ENCODE peak calls at places on chromosome 13, in nine cellular contexts. B is PC-3, O is HCT116, P is GM23248, F is hepatocyte, K is neural progenitor cell, Y is SK-N-SH, I is GM23338, E is MM.1S. V is an unnamed sample.

GRCh38 chr13:79485014-79485441 is 4.1 kb downstream of the NDFIP2 start:
- DNase-seq in E (no peak), K (no peak), P (peak), Y (no peak), O (no peak), B (peak), F (peak), I (no peak), V (no peak)

GRCh38 chr13:23701646-23702045 is 131.4 kb downstream of the TNFRSF19 start:
- DNase-seq in K (no peak), P (no peak), O (no peak), Y (no peak), E (no peak), F (no peak), B (no peak), I (no peak), V (no peak)

GRCh38 chr13:66992183-66992582 is 238.0 kb downstream of the PCDH9 start:
- DNase-seq in F (no peak), Y (no peak), O (no peak), E (no peak), K (no peak), I (no peak), P (no peak), B (no peak), V (peak)

GRCh38 chr13:60095300-60095699 is 68.4 kb downstream of the DIAPH3 start:
- DNase-seq in I (peak), K (no peak), E (no peak), O (no peak), P (no peak), F (no peak), Y (no peak), B (no peak), V (no peak)

GRCh38 chr13:70812481-70812880 is 704.2 kb upstream of the KLHL1 start:
- DNase-seq in I (no peak), Y (no peak), K (no peak), E (no peak), F (no peak), P (no peak), B (peak), O (no peak), V (no peak)

GRCh38 chr13:38103851-38104250 is 234.3 kb upstream of the TRPC4 start:
- DNase-seq in O (no peak), F (no peak), B (no peak), E (no peak), P (peak), Y (no peak), I (no peak), K (no peak), V (no peak)

GRCh38 chr13:40445557-40445990 is 220.9 kb downstream of the FOXO1 start:
- DNase-seq in F (no peak), B (peak), Y (no peak), O (no peak), K (no peak), I (peak), E (no peak), P (no peak), V (peak)

GRCh38 chr13:100597253-100597652 is 8.7 kb upstream of the GGACT start:
- DNase-seq in I (no peak), E (no peak), B (no peak), P (peak), F (no peak), O (no peak), Y (no peak), K (no peak), V (no peak)

GRCh38 chr13:37134411-37135041 is 29.1 kb upstream of the CSNK1A1L start:
- DNase-seq in I (no peak), P (peak), E (no peak), F (peak), O (no peak), B (no peak), Y (no peak), K (no peak), V (no peak)

DNA sequence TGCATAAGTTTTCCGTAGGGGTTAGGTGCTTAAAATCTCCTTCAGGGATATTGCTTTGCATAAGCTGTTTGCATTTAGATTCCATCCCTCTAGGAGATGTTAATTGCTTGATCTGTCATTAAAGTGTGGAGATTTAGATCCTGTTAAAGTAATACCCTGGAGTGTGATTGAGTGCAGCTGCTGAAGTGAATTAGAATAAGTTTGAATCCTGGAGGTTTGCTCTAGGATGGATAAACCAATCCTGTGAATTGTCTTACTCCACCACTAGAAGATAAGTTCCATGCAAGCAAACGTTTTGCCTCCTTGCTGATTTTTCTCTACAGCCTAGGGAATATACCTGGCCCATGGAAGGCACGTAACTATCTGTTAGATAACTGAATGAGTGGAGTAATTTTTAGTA is 1487.2 kb upstream of the PRR20A start:
- DNase-seq in F (no peak), I (peak), B (no peak), K (no peak), P (no peak), Y (no peak), O (no peak), E (no peak), V (no peak)
- TF ChIP-seq EZH2phosphoT487 in F (no peak), I (no peak), B (no peak), K (no peak), P (no peak), Y (no peak), O (no peak), E (no peak), V (no peak)

GRCh38 chr13:110445722-110446569 is 115.6 kb downstream of the RAB20 start:
- DNase-seq in I (no peak), K (no peak), O (no peak), Y (no peak), E (no peak), F (no peak), P (no peak), B (peak), V (no peak)

GRCh38 chr13:110447801-110448200 is 113.7 kb downstream of the RAB20 start:
- DNase-seq in K (no peak), B (no peak), I (no peak), Y (no peak), F (no peak), O (no peak), E (no peak), P (no peak), V (no peak)

GRCh38 chr13:110446570-110446880 is 115.0 kb downstream of the RAB20 start:
- DNase-seq in P (no peak), E (no peak), F (no peak), O (no peak), B (peak), K (no peak), Y (no peak), I (no peak), V (no peak)

GRCh38 chr13:110448230-110448629 is 113.3 kb downstream of the RAB20 start:
- DNase-seq in F (no peak), B (peak), K (no peak), Y (no peak), O (peak), E (no peak), P (peak), I (no peak), V (no peak)

DNA sequence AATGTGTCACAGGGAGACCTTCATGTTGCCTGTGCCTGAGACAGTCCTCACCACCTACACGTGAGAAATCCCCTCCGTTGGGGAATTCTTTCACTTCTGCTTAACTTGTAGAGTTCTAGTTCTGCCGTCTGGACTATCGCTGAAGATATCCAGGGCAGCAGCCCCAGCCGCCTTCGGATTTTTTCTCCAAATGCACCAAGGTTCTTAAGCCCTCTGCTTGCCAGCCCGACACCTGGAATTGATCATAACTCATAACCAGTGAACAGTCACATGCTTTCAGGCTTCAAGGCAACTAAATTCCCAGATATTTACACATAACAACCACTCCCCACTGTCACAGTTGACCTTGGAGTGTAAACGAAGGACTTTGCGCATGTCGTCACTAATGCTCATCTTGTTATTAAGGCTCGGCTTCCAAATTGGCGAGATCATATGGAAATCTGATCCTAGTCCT is 114.4 kb downstream of the RAB20 start:
- DNase-seq in P (peak), K (no peak), E (no peak), Y (no peak), O (no peak), F (no peak), I (no peak), B (no peak), V (no peak)
- TF ChIP-seq EZH2phosphoT487 in P (no peak), K (no peak), E (no peak), Y (no peak), O (no peak), F (no peak), I (no peak), B (no peak), V (no peak)

GRCh38 chr13:74325106-74325505 is 190.9 kb upstream of the KLF12 start:
- DNase-seq in K (no peak), F (peak), O (no peak), Y (peak), I (no peak), P (peak), E (no peak), B (peak), V (no peak)
- TF ChIP-seq EZH2phosphoT487 in K (no peak), F (no peak), O (no peak), Y (no peak), I (no peak), P (no peak), E (no peak), B (no peak), V (no peak)

GRCh38 chr13:28831117-28831516 is 11.0 kb downstream of the MTUS2 start:
- DNase-seq in E (no peak), P (no peak), O (no peak), F (no peak), Y (no peak), B (no peak), I (no peak), K (no peak), V (no peak)

GRCh38 chr13:28826368-28826767 is 6.2 kb downstream of the MTUS2 start:
- DNase-seq in P (no peak), F (no peak), I (no peak), Y (no peak), K (no peak), O (no peak), B (no peak), E (no peak), V (no peak)

DNA sequence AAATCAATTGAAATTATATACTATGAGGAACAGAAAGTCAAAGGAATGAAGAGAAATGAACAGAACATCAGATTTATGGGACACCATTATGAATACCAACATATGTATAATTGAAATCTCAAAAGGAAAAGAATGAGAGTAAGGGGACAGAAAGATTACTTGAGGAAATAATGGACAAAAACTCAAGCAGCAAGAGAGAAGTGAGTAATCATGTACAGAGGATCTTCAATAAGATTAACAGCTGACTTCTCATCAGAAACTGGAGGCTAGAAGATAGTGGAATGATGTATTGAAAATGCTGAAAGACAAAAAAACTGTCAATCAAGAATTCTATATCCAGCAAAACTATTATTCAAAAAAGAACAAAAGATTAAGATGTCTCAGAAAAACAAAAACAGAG is 10.4 kb downstream of the MTUS2 start:
- DNase-seq in P (no peak), O (no peak), Y (no peak), E (no peak), K (no peak), B (no peak), F (no peak), I (no peak), V (no peak)
- TF ChIP-seq EZH2phosphoT487 in P (no peak), O (no peak), Y (no peak), E (no peak), K (no peak), B (no peak), F (no peak), I (no peak), V (no peak)

GRCh38 chr13:85316501-85316900 is 482.7 kb downstream of the SLITRK6 start:
- DNase-seq in K (no peak), O (no peak), E (no peak), Y (no peak), B (no peak), F (no peak), P (no peak), I (no peak), V (no peak)

GRCh38 chr13:85313761-85314503 is 485.3 kb downstream of the SLITRK6 start:
- DNase-seq in B (peak), I (no peak), K (no peak), P (no peak), F (peak), O (peak), E (no peak), Y (peak), V (no peak)

GRCh38 chr13:85317781-85318180 is 481.4 kb downstream of the SLITRK6 start:
- DNase-seq in K (no peak), B (no peak), E (no peak), P (no peak), I (no peak), Y (no peak), O (no peak), F (no peak), V (no peak)

GRCh38 chr13:85312071-85312470 is 487.1 kb downstream of the SLITRK6 start:
- DNase-seq in F (no peak), E (no peak), O (no peak), Y (no peak), B (no peak), P (no peak), I (no peak), K (no peak), V (no peak)

GRCh38 chr13:85314686-85315085 is 484.5 kb downstream of the SLITRK6 start:
- DNase-seq in P (no peak), E (no peak), F (no peak), B (no peak), O (no peak), K (peak), I (no peak), Y (no peak), V (no peak)
- TF ChIP-seq EZH2phosphoT487 in P (no peak), E (no peak), F (no peak), B (no peak), O (no peak), K (no peak), I (no peak), Y (no peak), V (no peak)

GRCh38 chr13:35881360-35881759 is 249.8 kb downstream of the DCLK1 start:
- DNase-seq in O (no peak), I (no peak), P (peak), F (no peak), Y (no peak), K (no peak), B (no peak), E (no peak), V (no peak)

GRCh38 chr13:35882722-35883497 is 248.3 kb downstream of the DCLK1 start:
- DNase-seq in K (no peak), Y (no peak), I (no peak), F (no peak), E (no peak), B (peak), O (no peak), P (no peak), V (no peak)

GRCh38 chr13:35876601-35877000 is 254.6 kb downstream of the DCLK1 start:
- DNase-seq in K (no peak), P (peak), O (no peak), E (no peak), Y (no peak), I (no peak), F (no peak), B (no peak), V (no peak)

GRCh38 chr13:35874704-35875103 is 256.5 kb downstream of the DCLK1 start:
- DNase-seq in E (no peak), K (no peak), O (no peak), B (no peak), P (no peak), I (no peak), Y (no peak), F (no peak), V (no peak)

DNA sequence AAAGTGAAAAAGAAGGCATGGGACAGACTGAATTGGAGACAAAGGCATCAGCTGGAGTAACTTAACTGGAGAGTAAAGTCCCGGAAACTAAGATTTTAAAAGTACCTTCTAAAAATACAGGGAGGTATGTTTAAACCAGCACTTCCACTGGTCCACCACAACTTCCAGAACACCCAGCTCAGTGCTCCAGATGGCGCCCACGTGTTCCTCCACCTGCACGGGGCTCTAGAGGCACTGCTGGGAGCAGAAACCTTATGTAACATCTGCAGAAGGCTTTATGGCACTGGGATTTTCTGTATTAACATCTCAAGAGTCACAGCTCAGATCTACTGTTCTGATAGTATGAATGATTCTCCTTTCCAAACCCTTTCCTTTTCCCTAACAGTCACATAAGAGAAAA is 252.1 kb downstream of the DCLK1 start:
- DNase-seq in B (no peak), O (no peak), E (peak), K (no peak), P (no peak), I (no peak), Y (no peak), F (no peak), V (no peak)
- TF ChIP-seq EZH2phosphoT487 in B (no peak), O (no peak), E (no peak), K (no peak), P (no peak), I (no peak), Y (no peak), F (no peak), V (no peak)

GRCh38 chr13:97413694-97414093 is 20.3 kb upstream of the RAP2A start:
- DNase-seq in K (no peak), F (no peak), P (no peak), O (no peak), B (no peak), E (no peak), I (no peak), Y (no peak), V (no peak)
- TF ChIP-seq EZH2phosphoT487 in K (no peak), F (no peak), P (no peak), O (no peak), B (no peak), E (no peak), I (no peak), Y (no peak), V (no peak)

GRCh38 chr13:32783067-32783466 is 196.8 kb downstream of the PDS5B start:
- DNase-seq in E (no peak), F (no peak), I (no peak), Y (no peak), P (peak), O (no peak), B (peak), K (no peak), V (peak)
- TF ChIP-seq EZH2phosphoT487 in E (no peak), F (no peak), I (no peak), Y (no peak), P (no peak), O (no peak), B (no peak), K (no peak), V (no peak)

GRCh38 chr13:112079696-112080095 is 12.7 kb downstream of the SOX1 start:
- DNase-seq in Y (no peak), I (no peak), P (no peak), O (no peak), E (no peak), B (no peak), F (no peak), K (no peak), V (no peak)
- TF ChIP-seq EZH2phosphoT487 in Y (no peak), I (no peak), P (no peak), O (no peak), E (no peak), B (no peak), F (no peak), K (no peak), V (no peak)